ENCODE peak calls at places on chromosome 22, in ten cellular contexts. H, F, D, A, C, S, V, Y, N and O are unnamed samples.

GRCh38 chr22:35630387-35630793 is 13.3 kb upstream of the MB start:
- DNase-seq in S (no peak), C (peak), D (peak), V (no peak), A (peak), N (no peak), F (no peak), H (no peak), Y (no peak), O (no peak)

GRCh38 chr22:28430656-28431055 is 249.0 kb downstream of the TTC28 start:
- DNase-seq in A (no peak), H (no peak), N (no peak), S (no peak), Y (no peak), C (no peak), F (no peak), V (no peak), D (no peak), O (no peak)

GRCh38 chr22:50418624-50419023 is 56.2 kb downstream of the SBF1 start:
- DNase-seq in C (no peak), A (no peak), S (no peak), D (no peak), F (no peak), N (no peak), V (no peak), H (no peak), Y (no peak), O (no peak)

GRCh38 chr22:37609240-37610152 is 862 bp downstream of the GGA1 start:
- DNase-seq in H (peak), A (peak), F (peak), S (peak), D (peak), Y (no peak), V (no peak), C (peak), N (no peak), O (no peak)

GRCh38 chr22:43862074-43862881 is at the start of gene SULT4A1:
- DNase-seq in H (no peak), F (no peak), D (no peak), S (peak), V (no peak), A (peak), Y (peak), C (peak), N (no peak), O (no peak)

GRCh38 chr22:26800858-26801257 is 143.5 kb downstream of the MIAT start:
- DNase-seq in N (no peak), Y (no peak), C (no peak), H (no peak), A (no peak), V (no peak), S (no peak), F (no peak), D (no peak), O (no peak)

GRCh38 chr22:38942702-38943101 is 14.7 kb upstream of the APOBEC3A start:
- DNase-seq in V (no peak), N (no peak), S (no peak), Y (no peak), H (no peak), C (no peak), D (no peak), A (no peak), F (no peak), O (no peak)

GRCh38 chr22:37051629-37052385 is at the start of gene KCTD17:
- DNase-seq in F (peak), A (peak), Y (no peak), H (peak), D (peak), N (peak), S (peak), C (peak), V (peak), O (no peak)

GRCh38 chr22:44392446-44392921 is 79.7 kb upstream of the SHISAL1 start:
- DNase-seq in D (no peak), N (no peak), H (no peak), Y (no peak), V (no peak), A (no peak), C (peak), S (no peak), F (no peak), O (no peak)

GRCh38 chr22:42636506-42636905 is 3.9 kb downstream of the ATP5MGL start:
- DNase-seq in H (no peak), A (no peak), Y (no peak), S (no peak), D (no peak), V (no peak), N (no peak), C (no peak), F (no peak), O (no peak)

GRCh38 chr22:40345271-40345670 is 1.0 kb upstream of the ADSL start:
- DNase-seq in Y (no peak), A (peak), F (peak), N (no peak), S (no peak), D (peak), C (no peak), H (no peak), V (peak), O (no peak)

GRCh38 chr22:39612811-39613548 is 42.4 kb downstream of the CACNA1I start:
- DNase-seq in F (peak), Y (no peak), C (no peak), D (no peak), V (peak), A (no peak), S (no peak), N (no peak), H (no peak), O (no peak)

GRCh38 chr22:42353883-42354727 is 78.1 kb downstream of the NFAM1 start:
- DNase-seq in H (no peak), V (no peak), F (no peak), D (no peak), N (no peak), A (no peak), Y (peak), S (no peak), C (no peak), O (no peak)

GRCh38 chr22:42688241-42688913 is 32.3 kb downstream of the A4GALT start:
- DNase-seq in A (peak), H (no peak), V (no peak), Y (no peak), F (no peak), C (peak), S (peak), D (peak), N (peak), O (peak)